ENCODE peak calls at places on chromosomes 3 and 15, in five cellular contexts. V is ovary, A is colonic mucosa, U is lung, N is GM23338. J is an unnamed sample.
A peak's percentile ranks its signal among the peaks of the same experiment; 100 is the strongest.

GRCh38 chr3:150749218-150749617 is 13.8 kb downstream of the SIAH2 start:
- DNase-seq in V (no peak), A (no peak), U (no peak), N (no peak), J (no peak)

GRCh38 chr15:79282371-79283251 is at the start of gene ANKRD34C:
- DNase-seq in V (no peak), A (no peak), U (no peak), N (peak; percentile 63), J (no peak)

GRCh38 chr15:78223396-78224023 is 10.9 kb downstream of the ACSBG1 start:
- DNase-seq in V (no peak), A (no peak), U (no peak), N (no peak), J (no peak)

GRCh38 chr3:159732172-159733111 is 256.2 kb upstream of the IL12A start:
- DNase-seq in V (no peak), A (no peak), U (peak; percentile 34), N (peak; percentile 80), J (peak; percentile 73)

GRCh38 chr15:64209680-64210334 is 47.0 kb upstream of the PPIB start:
- DNase-seq in V (no peak), A (no peak), U (no peak), N (peak; percentile 21), J (peak; percentile 25)

GRCh38 chr15:70516408-70517193 is 246.8 kb downstream of the UACA start:
- DNase-seq in V (no peak), A (no peak), U (no peak), N (no peak), J (no peak)

GRCh38 chr3:194471863-194472262 is 14.9 kb downstream of the ATP13A3 start:
- DNase-seq in V (no peak), A (no peak), U (no peak), N (no peak), J (no peak)

GRCh38 chr3:165640031-165640430 is 197.2 kb downstream of the BCHE start:
- DNase-seq in V (no peak), A (no peak), U (no peak), N (no peak), J (no peak)

DNA sequence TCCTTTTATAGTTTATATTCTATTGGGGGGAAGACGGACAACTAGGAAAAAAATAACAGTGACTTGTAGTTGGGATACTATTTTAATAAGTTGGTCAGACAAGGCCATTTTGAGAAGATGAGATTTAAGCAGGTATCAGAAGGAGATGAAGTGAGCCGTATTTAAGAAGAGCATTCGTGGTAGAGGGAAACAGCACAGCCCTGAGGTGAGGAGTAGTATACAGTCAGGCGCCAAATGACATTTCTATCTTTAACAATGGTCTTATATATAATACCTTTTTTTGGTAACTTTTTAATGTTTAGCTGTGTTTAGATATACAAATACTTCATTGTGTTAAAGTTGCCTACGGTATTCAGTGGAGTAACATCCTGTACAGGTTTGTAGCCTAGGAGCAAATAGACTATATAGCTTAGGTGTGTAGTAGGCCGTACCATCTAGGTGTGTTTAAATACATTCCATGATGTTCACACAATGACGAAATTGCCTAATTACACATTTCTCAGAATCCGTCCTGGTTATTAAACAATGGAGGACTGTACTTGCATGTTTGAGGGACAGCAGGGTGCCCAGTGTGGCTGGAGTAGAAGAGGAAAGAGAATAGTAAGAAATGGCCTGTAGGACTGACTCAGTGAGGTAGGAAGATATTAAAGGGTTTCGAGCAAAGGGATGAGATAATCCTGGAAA is 1.6 kb downstream of the NKTR start:
- DNase-seq in V (no peak), A (no peak), U (no peak), N (peak; percentile 60), J (no peak)
- TF ChIP-seq CTCF in V (no peak), A (no peak), U (no peak), N (peak; percentile 25), J (peak; percentile 28)

GRCh38 chr3:52268036-52268435 is 10.4 kb downstream of the WDR82 start:
- DNase-seq in V (no peak), A (no peak), U (no peak), N (no peak), J (no peak)
- H3K27ac ChIP-seq in V (no peak overlapping the region), A (no peak overlapping the region), U (peak overlapping the region; percentile 42), N (no peak overlapping the region), J (no peak overlapping the region)

DNA sequence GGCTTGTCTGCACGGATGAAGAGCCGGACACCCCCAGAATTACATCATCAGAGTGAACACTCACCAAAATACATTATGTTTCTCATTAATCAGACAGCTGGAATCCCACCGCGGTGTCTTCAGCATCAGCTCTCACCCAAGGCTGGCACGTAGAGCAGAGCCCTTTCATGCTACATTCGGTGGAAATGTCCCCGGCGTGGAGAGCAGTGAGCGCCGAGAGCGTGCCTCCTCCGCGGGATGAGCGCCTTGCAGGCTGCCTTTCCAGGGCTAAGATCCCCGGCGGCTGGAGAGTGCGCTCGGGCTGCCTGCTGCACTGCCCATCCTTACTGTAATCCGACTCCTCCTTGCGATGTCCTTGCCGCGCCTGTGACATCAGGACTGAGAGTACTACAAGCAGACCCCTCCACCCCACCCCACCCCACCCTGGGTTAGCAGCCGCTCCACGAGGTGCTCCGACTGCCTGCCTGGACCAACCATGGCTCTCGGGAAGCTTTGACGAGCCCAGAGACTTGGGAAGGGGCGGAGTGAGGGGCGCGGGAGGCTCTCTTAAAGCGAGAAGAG is at the start of gene ZNF385D:
- DNase-seq in V (peak; percentile 36), A (peak; percentile 15), U (no peak), N (peak; percentile 92), J (peak; percentile 44)
- H3K4me3 ChIP-seq in V (peak within 1 kb of the TSS; percentile 22), A (no peak within 1 kb of the TSS), U (no peak within 1 kb of the TSS), N (peak within 1 kb of the TSS; percentile 82), J (peak within 1 kb of the TSS; percentile 53)

DNA sequence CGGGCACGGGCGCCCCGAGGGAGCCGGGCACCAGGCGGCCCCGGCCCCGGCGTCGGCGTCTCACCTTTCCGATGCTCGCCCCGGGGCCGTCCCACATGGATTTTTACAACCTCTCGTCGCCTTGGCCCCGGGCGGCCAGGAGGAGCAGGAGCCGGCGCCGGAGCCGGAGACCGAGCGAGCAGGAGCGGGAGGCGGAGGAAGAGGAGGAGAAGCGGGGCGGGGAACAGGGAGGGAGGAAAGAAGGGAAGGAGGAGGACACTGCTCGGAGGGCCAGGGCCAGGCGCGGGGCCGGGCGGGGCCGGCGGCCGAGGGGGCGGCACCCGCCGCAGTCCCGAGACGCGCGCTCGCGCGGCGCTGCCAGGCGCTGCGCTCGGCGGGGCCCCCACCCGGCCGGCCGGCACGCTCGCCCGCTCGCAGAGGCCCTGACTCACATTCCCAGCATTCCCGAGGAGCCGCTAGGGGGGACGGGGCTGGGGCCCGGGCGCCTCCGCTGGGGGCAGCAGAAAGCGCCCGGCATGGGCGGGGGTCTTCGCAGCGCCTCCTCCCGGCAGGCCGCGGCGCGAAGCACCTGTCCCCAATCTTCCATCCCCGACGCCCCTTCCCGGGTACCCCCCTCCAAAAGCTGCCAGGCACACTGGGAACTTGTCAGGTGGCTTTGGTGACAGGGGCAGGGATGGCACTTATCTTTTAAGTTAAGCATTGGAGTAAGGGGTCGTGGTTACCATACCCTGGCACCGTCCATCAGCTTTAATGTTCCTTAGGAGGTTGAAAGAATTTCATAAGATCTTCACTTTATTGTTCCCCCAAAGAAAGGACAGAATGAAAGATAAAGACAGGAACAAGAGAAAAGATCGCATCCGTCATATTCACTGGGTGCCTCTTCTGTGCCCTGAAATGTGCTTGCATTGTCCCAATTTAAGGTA is at the start of gene ERC2:
- DNase-seq in V (peak; percentile 69), A (peak; percentile 52), U (peak; percentile 43), N (peak; percentile 96), J (no peak)
- TF ChIP-seq CTCF in V (no peak), A (no peak), U (no peak), N (peak; percentile 74), J (peak; percentile 26)

GRCh38 chr15:39468828-39469227 is 112.1 kb upstream of the THBS1 start:
- DNase-seq in V (no peak), A (no peak), U (no peak), N (no peak), J (no peak)
- H3K27ac ChIP-seq in V (no peak overlapping the region), A (peak overlapping the region; percentile 42), U (peak overlapping the region; percentile 58), N (no peak overlapping the region), J (no peak overlapping the region)

GRCh38 chr3:61136191-61136590 is 115.1 kb downstream of the FHIT start:
- DNase-seq in V (no peak), A (no peak), U (no peak), N (no peak), J (no peak)

GRCh38 chr3:61141184-61141583 is 110.1 kb downstream of the FHIT start:
- DNase-seq in V (no peak), A (no peak), U (no peak), N (peak; percentile 74), J (no peak)

GRCh38 chr3:61146010-61146569 is 105.2 kb downstream of the FHIT start:
- DNase-seq in V (no peak), A (no peak), U (no peak), N (no peak), J (no peak)

DNA sequence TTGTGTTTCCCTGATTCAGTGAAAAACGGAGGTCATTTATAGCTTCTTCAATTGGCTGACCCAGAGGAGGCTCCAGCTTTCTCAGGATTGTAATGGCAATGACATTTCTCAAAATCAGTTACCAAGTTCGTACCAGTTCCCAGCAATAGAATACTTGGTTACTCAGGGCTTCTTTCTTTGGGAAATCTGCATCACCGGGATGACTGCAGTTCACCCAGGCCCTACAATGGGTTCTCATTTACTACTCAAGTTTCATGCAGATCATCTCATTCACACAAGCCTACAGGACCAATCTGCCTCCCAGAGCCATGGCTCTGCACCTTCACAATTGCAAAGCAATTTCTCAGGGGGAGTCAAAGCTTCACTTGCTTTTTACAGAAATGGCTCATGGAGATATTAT is 109.6 kb downstream of the FHIT start:
- DNase-seq in V (no peak), A (no peak), U (no peak), N (peak; percentile 68), J (no peak)
- H3K4me3 ChIP-seq in V (no peak overlapping the region), A (no peak overlapping the region), U (no peak overlapping the region), N (no peak overlapping the region), J (no peak overlapping the region)

GRCh38 chr3:482479-482878 is 285.9 kb downstream of the CHL1 start:
- DNase-seq in V (no peak), A (no peak), U (no peak), N (no peak), J (no peak)

GRCh38 chr3:480070-480469 is 283.5 kb downstream of the CHL1 start:
- DNase-seq in V (no peak), A (no peak), U (no peak), N (no peak), J (no peak)

GRCh38 chr3:484302-484701 is 287.7 kb downstream of the CHL1 start:
- DNase-seq in V (no peak), A (no peak), U (no peak), N (no peak), J (no peak)

GRCh38 chr3:487580-487979 is 291.0 kb downstream of the CHL1 start:
- DNase-seq in V (no peak), A (no peak), U (no peak), N (no peak), J (no peak)

DNA sequence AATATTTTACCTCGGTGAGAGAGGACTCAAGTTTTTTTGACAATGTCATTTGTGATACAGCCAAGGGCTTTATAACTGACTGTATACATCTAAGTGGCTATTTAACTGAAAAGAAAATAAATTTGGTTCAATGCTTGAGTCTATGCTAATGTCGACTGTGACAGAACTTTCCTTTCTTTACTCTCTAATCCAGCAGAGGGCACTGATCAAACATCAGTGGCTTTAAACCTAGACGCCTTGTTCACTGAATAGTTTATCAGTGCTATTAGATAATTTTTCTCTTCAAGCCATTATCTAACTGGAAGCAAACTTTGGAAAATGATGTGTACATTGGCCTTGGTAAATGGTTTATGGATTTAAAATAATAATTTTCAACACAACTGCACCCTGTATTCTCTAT is 285.1 kb downstream of the CHL1 start:
- DNase-seq in V (no peak), A (no peak), U (no peak), N (peak; percentile 47), J (no peak)
- TF ChIP-seq CTCF in V (no peak), A (no peak), U (no peak), N (peak; percentile 65), J (peak; percentile 7)

GRCh38 chr3:32493437-32494414 is 8.9 kb downstream of the CMTM6 start:
- DNase-seq in V (no peak), A (no peak), U (no peak), N (no peak), J (peak; percentile 24)
- H3K27ac ChIP-seq in V (no peak overlapping the region), A (no peak overlapping the region), U (no peak overlapping the region), N (no peak overlapping the region), J (peak overlapping the region; percentile 15)

J was measured in brain microvascular endothelial cell.